ENCODE peak calls at places on chromosomes 7 and 10, in five cellular contexts. One of them, this sample, is unnamed. For H3K9me3, the result is how much of the 10 kb centered on the place peaks cover.

GRCh38 chr7:74216361-74216761 is 6.6 kb downstream of the LAT2 start:
- DNase-seq in cardiac muscle cell: no peak
- DNase-seq in hepatocyte: no peak
- DNase-seq in A549: no peak
- DNase-seq in body of pancreas: no peak
- DNase-seq in this sample: no peak

GRCh38 chr7:138396251-138397070 is 63.6 kb upstream of the TRIM24 start:
- DNase-seq in body of pancreas: peak
- DNase-seq in hepatocyte: peak
- DNase-seq in A549: peak
- DNase-seq in cardiac muscle cell: no peak
- DNase-seq in this sample: no peak

GRCh38 chr10:65949543-65949942 is 976.3 kb upstream of the LRRTM3 start:
- DNase-seq in A549: no peak
- DNase-seq in cardiac muscle cell: no peak
- DNase-seq in hepatocyte: no peak
- DNase-seq in body of pancreas: no peak
- DNase-seq in this sample: no peak

GRCh38 chr10:84783386-84783785 is 455.0 kb downstream of the CCSER2 start:
- DNase-seq in body of pancreas: peak
- DNase-seq in cardiac muscle cell: peak
- DNase-seq in A549: peak
- DNase-seq in hepatocyte: peak
- DNase-seq in this sample: no peak

GRCh38 chr10:71079761-71080380 is 132.5 kb upstream of the UNC5B start:
- DNase-seq in A549: no peak
- DNase-seq in cardiac muscle cell: no peak
- DNase-seq in hepatocyte: no peak
- DNase-seq in body of pancreas: no peak
- DNase-seq in this sample: no peak

GRCh38 chr10:44966129-44966815 is 6.7 kb downstream of the RASSF4 start:
- DNase-seq in A549: no peak
- DNase-seq in body of pancreas: no peak
- DNase-seq in hepatocyte: peak
- DNase-seq in cardiac muscle cell: no peak
- DNase-seq in this sample: no peak

GRCh38 chr7:102284891-102285540 is 1.7 kb upstream of the SH2B2 start:
- DNase-seq in cardiac muscle cell: no peak
- DNase-seq in A549: no peak
- DNase-seq in hepatocyte: no peak
- DNase-seq in body of pancreas: peak
- DNase-seq in this sample: peak

GRCh38 chr7:122983261-122983660 is 12.2 kb downstream of the TAS2R16 start:
- DNase-seq in body of pancreas: no peak
- DNase-seq in hepatocyte: no peak
- DNase-seq in A549: no peak
- DNase-seq in cardiac muscle cell: no peak
- DNase-seq in this sample: no peak

GRCh38 chr7:20797174-20798080 is 10.7 kb upstream of the SP8 start:
- DNase-seq in A549: peak
- DNase-seq in cardiac muscle cell: no peak
- DNase-seq in hepatocyte: no peak
- DNase-seq in body of pancreas: no peak
- DNase-seq in this sample: no peak

GRCh38 chr10:5292196-5292735 is 72.5 kb upstream of the UCN3 start:
- DNase-seq in body of pancreas: no peak
- DNase-seq in cardiac muscle cell: no peak
- DNase-seq in A549: no peak
- DNase-seq in hepatocyte: no peak
- DNase-seq in this sample: no peak

GRCh38 chr7:151454306-151454705 is 14.4 kb upstream of the CRYGN start:
- DNase-seq in cardiac muscle cell: no peak
- DNase-seq in hepatocyte: no peak
- DNase-seq in body of pancreas: no peak
- DNase-seq in A549: no peak
- DNase-seq in this sample: no peak

GRCh38 chr10:31804416-31804815 is 124.2 kb downstream of the ARHGAP12 start:
- DNase-seq in body of pancreas: no peak
- DNase-seq in hepatocyte: no peak
- DNase-seq in A549: no peak
- DNase-seq in cardiac muscle cell: no peak
- DNase-seq in this sample: no peak

GRCh38 chr7:39621261-39621660 is 2.1 kb upstream of the RALA start:
- DNase-seq in cardiac muscle cell: no peak
- DNase-seq in hepatocyte: no peak
- DNase-seq in body of pancreas: no peak
- DNase-seq in A549: no peak
- DNase-seq in this sample: no peak

GRCh38 chr7:102874966-102875365 is 37.8 kb upstream of the LRRC17 start:
- DNase-seq in hepatocyte: no peak
- DNase-seq in cardiac muscle cell: peak
- DNase-seq in body of pancreas: no peak
- DNase-seq in A549: no peak
- DNase-seq in this sample: no peak

GRCh38 chr7:25614415-25614814 is 386.1 kb upstream of the NPVF start:
- DNase-seq in hepatocyte: no peak
- DNase-seq in A549: no peak
- DNase-seq in cardiac muscle cell: no peak
- DNase-seq in body of pancreas: no peak
- DNase-seq in this sample: no peak

GRCh38 chr10:91944880-91945630 is 21.5 kb downstream of the BTAF1 start:
- DNase-seq in A549: no peak
- DNase-seq in cardiac muscle cell: peak
- DNase-seq in body of pancreas: no peak
- DNase-seq in hepatocyte: no peak
- DNase-seq in this sample: no peak

GRCh38 chr7:156640949-156641485 is 443 bp downstream of the RNF32 start:
- DNase-seq in body of pancreas: peak
- DNase-seq in cardiac muscle cell: peak
- DNase-seq in hepatocyte: peak
- DNase-seq in A549: peak
- DNase-seq in this sample: no peak

GRCh38 chr7:17158261-17158660 is 140.2 kb upstream of the AHR start:
- DNase-seq in A549: no peak
- DNase-seq in cardiac muscle cell: no peak
- DNase-seq in body of pancreas: no peak
- DNase-seq in hepatocyte: no peak
- DNase-seq in this sample: no peak

GRCh38 chr10:27448926-27449325 is 55.2 kb upstream of the RAB18 start:
- DNase-seq in cardiac muscle cell: peak
- DNase-seq in hepatocyte: no peak
- DNase-seq in A549: no peak
- DNase-seq in body of pancreas: no peak
- DNase-seq in this sample: no peak

GRCh38 chr10:46237815-46238510 is 48.8 kb upstream of the ANTXRL start:
- DNase-seq in hepatocyte: no peak
- DNase-seq in A549: no peak
- DNase-seq in cardiac muscle cell: no peak
- DNase-seq in body of pancreas: no peak
- DNase-seq in this sample: no peak

GRCh38 chr10:100508691-100509150 is 10.9 kb downstream of the SEC31B start:
- DNase-seq in A549: peak
- DNase-seq in body of pancreas: no peak
- DNase-seq in hepatocyte: peak
- DNase-seq in cardiac muscle cell: peak
- DNase-seq in this sample: no peak

GRCh38 chr7:116441534-116441933 is 58.0 kb upstream of the CAV2 start:
- DNase-seq in cardiac muscle cell: peak
- DNase-seq in body of pancreas: no peak
- DNase-seq in hepatocyte: no peak
- DNase-seq in A549: no peak
- DNase-seq in this sample: no peak

GRCh38 chr7:116436305-116436826 is 63.2 kb upstream of the CAV2 start:
- DNase-seq in A549: no peak
- DNase-seq in body of pancreas: no peak
- DNase-seq in cardiac muscle cell: no peak
- DNase-seq in hepatocyte: no peak
- DNase-seq in this sample: no peak

GRCh38 chr7:116439856-116440549 is 59.5 kb upstream of the CAV2 start:
- DNase-seq in hepatocyte: no peak
- DNase-seq in body of pancreas: no peak
- DNase-seq in cardiac muscle cell: no peak
- DNase-seq in A549: no peak
- DNase-seq in this sample: no peak

GRCh38 chr7:116439005-116439404 is 60.5 kb upstream of the CAV2 start:
- DNase-seq in cardiac muscle cell: no peak
- DNase-seq in body of pancreas: no peak
- DNase-seq in A549: no peak
- DNase-seq in hepatocyte: no peak
- DNase-seq in this sample: no peak

DNA sequence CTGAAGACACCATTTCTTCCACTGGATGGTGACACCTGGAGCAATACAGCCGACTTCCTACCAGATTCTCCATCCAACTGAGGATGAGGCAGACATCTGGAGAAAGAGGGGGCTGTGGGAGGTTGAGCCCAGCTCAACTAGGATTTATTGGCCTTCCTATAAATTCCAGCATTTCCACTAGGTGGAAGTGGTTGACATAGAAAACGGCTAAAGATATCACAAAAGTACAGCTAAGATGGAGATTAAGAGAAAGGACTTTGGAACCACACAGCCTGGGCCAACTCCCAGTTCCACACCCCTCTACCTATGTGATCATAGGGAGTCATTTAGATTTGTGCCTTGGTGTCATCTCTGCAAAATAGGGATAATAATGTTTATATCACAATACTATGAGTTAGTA is 61.3 kb upstream of the CAV2 start:
- DNase-seq in hepatocyte: peak
- DNase-seq in A549: peak
- DNase-seq in body of pancreas: peak
- DNase-seq in cardiac muscle cell: no peak
- DNase-seq in this sample: no peak
- TF ChIP-seq CTCF in hepatocyte: peak
- TF ChIP-seq CTCF in A549: peak
- TF ChIP-seq CTCF in body of pancreas: no peak
- TF ChIP-seq CTCF in cardiac muscle cell: peak
- TF ChIP-seq CTCF in this sample: peak

GRCh38 chr7:116633131-116633988 is 38.6 kb upstream of the MET start:
- DNase-seq in hepatocyte: no peak
- DNase-seq in cardiac muscle cell: peak
- DNase-seq in A549: no peak
- DNase-seq in body of pancreas: no peak
- DNase-seq in this sample: no peak
- H3K4me3 ChIP-seq in hepatocyte: no peak
- H3K4me3 ChIP-seq in cardiac muscle cell: no peak
- H3K4me3 ChIP-seq in A549: no peak
- H3K4me3 ChIP-seq in body of pancreas: no peak
- H3K4me3 ChIP-seq in this sample: no peak

DNA sequence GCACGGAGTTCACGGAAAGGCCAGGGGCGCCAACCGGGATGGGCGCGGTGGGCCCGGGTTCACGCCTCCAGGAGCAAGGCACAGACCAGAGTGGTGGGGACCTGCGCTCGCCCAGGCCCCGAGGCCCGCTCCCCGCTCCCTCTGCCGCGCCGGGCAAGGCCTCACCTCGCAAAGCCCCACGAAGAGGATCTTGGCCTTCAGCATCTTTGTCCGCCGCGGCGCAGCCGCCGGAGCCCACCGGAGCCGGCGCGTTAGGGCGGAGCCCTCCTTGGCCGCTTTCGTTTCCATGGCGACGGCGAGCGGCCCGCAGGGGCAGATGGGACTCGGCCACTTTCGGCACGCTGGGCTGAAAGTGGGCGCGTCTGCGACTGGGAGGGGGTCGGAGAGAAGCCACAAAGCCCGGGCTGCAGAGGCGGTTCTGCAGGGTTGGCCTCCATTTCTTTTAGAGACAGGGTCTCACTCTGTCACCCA is 944.4 kb upstream of the ZNF722 start:
- DNase-seq in cardiac muscle cell: no peak
- DNase-seq in hepatocyte: no peak
- DNase-seq in body of pancreas: no peak
- DNase-seq in A549: no peak
- DNase-seq in this sample: no peak
- H3K9me3 ChIP-seq in cardiac muscle cell: under half
- H3K9me3 ChIP-seq in hepatocyte: under half
- H3K9me3 ChIP-seq in body of pancreas: under half
- H3K9me3 ChIP-seq in A549: under half
- H3K9me3 ChIP-seq in this sample: half or more

GRCh38 chr7:66070222-66070621 is 5.4 kb upstream of the ASL start:
- DNase-seq in hepatocyte: no peak
- DNase-seq in body of pancreas: no peak
- DNase-seq in A549: no peak
- DNase-seq in cardiac muscle cell: no peak
- DNase-seq in this sample: no peak

GRCh38 chr7:66078067-66078466 is 2.4 kb downstream of the ASL start:
- DNase-seq in hepatocyte: no peak
- DNase-seq in body of pancreas: no peak
- DNase-seq in cardiac muscle cell: no peak
- DNase-seq in A549: no peak
- DNase-seq in this sample: no peak

GRCh38 chr7:66076459-66077329 is 1.1 kb downstream of the ASL start:
- DNase-seq in body of pancreas: peak
- DNase-seq in hepatocyte: peak
- DNase-seq in cardiac muscle cell: no peak
- DNase-seq in A549: no peak
- DNase-seq in this sample: no peak

DNA sequence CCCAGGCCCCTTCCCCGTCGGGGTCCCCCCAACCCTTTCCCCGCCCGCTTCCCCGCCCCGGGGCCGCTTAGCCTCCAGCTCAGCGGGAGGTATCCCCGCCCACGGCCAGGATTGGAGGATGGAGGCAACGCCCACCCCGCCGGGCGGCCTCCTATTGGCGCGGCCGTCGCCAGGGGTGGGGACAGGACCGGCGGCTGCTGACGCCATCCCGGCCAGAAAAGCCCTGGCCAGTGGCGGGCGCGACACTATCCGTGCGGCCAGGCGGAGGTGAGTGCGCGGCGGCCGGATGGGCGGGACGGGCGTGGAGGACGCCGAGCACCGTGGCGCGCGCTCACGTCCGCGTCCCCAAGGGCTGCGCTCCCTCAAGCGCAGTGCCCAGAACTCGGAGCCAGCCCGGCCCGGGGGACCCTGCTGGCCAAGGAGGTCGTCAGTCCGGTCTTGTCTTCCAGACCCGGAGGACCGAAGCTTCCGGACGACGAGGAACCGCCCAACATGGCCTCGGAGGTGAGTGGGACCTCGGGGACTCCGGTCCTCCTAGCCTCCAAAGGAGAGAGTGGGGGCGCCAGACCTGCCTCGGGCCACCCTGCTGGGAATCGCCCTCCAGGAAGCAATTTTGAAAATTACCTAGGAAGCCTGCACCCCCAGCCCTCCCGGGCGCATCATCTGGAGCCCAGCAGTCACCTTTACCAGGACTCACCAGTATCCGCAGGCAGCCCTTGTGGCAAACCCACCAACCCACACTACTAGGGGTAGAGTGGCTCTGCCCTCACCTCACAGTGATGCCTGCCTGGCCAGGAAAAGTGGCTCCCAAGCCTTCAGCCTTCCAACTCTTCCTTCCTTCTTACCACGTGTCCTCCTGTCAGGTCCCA is at the start of gene ASL:
- DNase-seq in A549: peak
- DNase-seq in body of pancreas: peak
- DNase-seq in hepatocyte: peak
- DNase-seq in cardiac muscle cell: peak
- DNase-seq in this sample: peak
- TF ChIP-seq CTCF in A549: no peak
- TF ChIP-seq CTCF in body of pancreas: no peak
- TF ChIP-seq CTCF in hepatocyte: no peak
- TF ChIP-seq CTCF in cardiac muscle cell: peak
- TF ChIP-seq CTCF in this sample: peak